ENCODE peak calls at places on chromosomes 5 and 9, in six cellular contexts. One of them, this sample, is unnamed.

GRCh38 chr9:83649515-83649914 is 26.6 kb downstream of the IDNK start:
- DNase-seq in uterus: no peak
- DNase-seq in brain microvascular endothelial cell: no peak
- DNase-seq in AG04450: no peak
- DNase-seq in heart left ventricle: no peak
- DNase-seq in IMR-90: no peak
- DNase-seq in this sample: no peak

GRCh38 chr5:96254980-96255681 is 177.9 kb downstream of the PCSK1 start:
- DNase-seq in brain microvascular endothelial cell: peak; percentile 86
- DNase-seq in IMR-90: peak; percentile 94
- DNase-seq in uterus: no peak
- DNase-seq in heart left ventricle: no peak
- DNase-seq in AG04450: peak; percentile 89
- DNase-seq in this sample: no peak

GRCh38 chr9:136089697-136090045 is 5.4 kb downstream of the NACC2 start:
- DNase-seq in uterus: no peak
- DNase-seq in AG04450: no peak
- DNase-seq in heart left ventricle: no peak
- DNase-seq in IMR-90: peak; percentile 39
- DNase-seq in brain microvascular endothelial cell: no peak
- DNase-seq in this sample: peak; percentile 3

GRCh38 chr5:114255275-114255674 is 106.6 kb upstream of the KCNN2 start:
- DNase-seq in uterus: no peak
- DNase-seq in IMR-90: no peak
- DNase-seq in brain microvascular endothelial cell: no peak
- DNase-seq in heart left ventricle: no peak
- DNase-seq in AG04450: no peak
- DNase-seq in this sample: no peak

GRCh38 chr9:136939431-136939995 is 5.0 kb downstream of the FBXW5 start:
- DNase-seq in brain microvascular endothelial cell: no peak
- DNase-seq in AG04450: no peak
- DNase-seq in uterus: no peak
- DNase-seq in heart left ventricle: no peak
- DNase-seq in IMR-90: no peak
- DNase-seq in this sample: peak; percentile 6

GRCh38 chr9:93196095-93197055 is 12.4 kb downstream of the WNK2 start:
- DNase-seq in uterus: no peak
- DNase-seq in heart left ventricle: peak; percentile 10
- DNase-seq in AG04450: no peak
- DNase-seq in brain microvascular endothelial cell: no peak
- DNase-seq in IMR-90: no peak
- DNase-seq in this sample: no peak

GRCh38 chr9:116837038-116837998 is 150.2 kb downstream of the TRIM32 start:
- DNase-seq in IMR-90: no peak
- DNase-seq in uterus: no peak
- DNase-seq in brain microvascular endothelial cell: no peak
- DNase-seq in AG04450: no peak
- DNase-seq in heart left ventricle: no peak
- DNase-seq in this sample: no peak

GRCh38 chr5:17248999-17249634 is 31.7 kb downstream of the BASP1 start:
- DNase-seq in heart left ventricle: no peak
- DNase-seq in AG04450: peak; percentile 94
- DNase-seq in IMR-90: peak; percentile 99
- DNase-seq in brain microvascular endothelial cell: peak; percentile 97
- DNase-seq in uterus: no peak
- DNase-seq in this sample: no peak

GRCh38 chr9:93453047-93453914 is at the start of gene FAM120AOS:
- DNase-seq in uterus: peak; percentile 87
- DNase-seq in brain microvascular endothelial cell: peak; percentile 95
- DNase-seq in IMR-90: peak; percentile 95
- DNase-seq in heart left ventricle: peak; percentile 95
- DNase-seq in AG04450: peak; percentile 91
- DNase-seq in this sample: peak; percentile 88

DNA sequence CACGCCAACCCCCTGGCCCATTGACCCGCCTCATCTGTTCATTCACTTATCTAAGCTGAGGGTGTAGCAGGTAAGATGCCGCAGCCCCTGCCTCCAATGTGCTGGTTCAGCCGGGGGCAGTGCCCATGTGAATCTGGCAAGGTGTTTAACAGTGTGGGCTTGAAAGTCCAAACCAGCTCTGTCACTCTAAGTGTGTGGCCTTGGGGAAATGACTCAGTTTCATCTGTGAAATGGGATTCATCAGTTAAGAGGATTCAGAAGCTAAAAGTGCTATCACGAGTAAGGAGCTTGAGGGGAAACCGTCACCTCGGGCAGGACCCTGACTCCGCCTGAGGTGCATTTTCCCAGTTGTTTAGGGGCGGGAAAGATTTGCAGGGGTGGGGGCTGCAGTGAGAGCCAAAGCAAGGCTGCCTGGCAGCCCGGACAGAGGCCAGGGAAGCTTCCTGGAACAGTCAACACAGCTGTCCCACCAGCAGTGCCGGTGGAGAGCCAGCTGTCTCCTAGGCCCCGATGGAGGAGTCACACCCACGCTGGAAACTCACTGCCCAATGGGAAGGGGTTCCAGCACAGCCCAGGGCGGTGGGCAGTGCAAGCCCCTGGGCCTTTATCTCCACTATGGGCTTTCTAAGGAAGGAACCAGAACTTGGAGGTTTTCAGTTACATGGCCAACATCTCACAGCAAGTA is 9.7 kb upstream of the URM1 start:
- DNase-seq in AG04450: no peak
- DNase-seq in IMR-90: no peak
- DNase-seq in heart left ventricle: no peak
- DNase-seq in uterus: no peak
- DNase-seq in brain microvascular endothelial cell: no peak
- DNase-seq in this sample: no peak
- H3K4me3 ChIP-seq in AG04450: peak overlapping the region; percentile 59
- H3K4me3 ChIP-seq in IMR-90: no peak overlapping the region
- H3K4me3 ChIP-seq in heart left ventricle: peak overlapping the region; percentile 18
- H3K4me3 ChIP-seq in uterus: no peak overlapping the region
- H3K4me3 ChIP-seq in brain microvascular endothelial cell: peak overlapping the region; percentile 60
- H3K4me3 ChIP-seq in this sample: no peak overlapping the region

DNA sequence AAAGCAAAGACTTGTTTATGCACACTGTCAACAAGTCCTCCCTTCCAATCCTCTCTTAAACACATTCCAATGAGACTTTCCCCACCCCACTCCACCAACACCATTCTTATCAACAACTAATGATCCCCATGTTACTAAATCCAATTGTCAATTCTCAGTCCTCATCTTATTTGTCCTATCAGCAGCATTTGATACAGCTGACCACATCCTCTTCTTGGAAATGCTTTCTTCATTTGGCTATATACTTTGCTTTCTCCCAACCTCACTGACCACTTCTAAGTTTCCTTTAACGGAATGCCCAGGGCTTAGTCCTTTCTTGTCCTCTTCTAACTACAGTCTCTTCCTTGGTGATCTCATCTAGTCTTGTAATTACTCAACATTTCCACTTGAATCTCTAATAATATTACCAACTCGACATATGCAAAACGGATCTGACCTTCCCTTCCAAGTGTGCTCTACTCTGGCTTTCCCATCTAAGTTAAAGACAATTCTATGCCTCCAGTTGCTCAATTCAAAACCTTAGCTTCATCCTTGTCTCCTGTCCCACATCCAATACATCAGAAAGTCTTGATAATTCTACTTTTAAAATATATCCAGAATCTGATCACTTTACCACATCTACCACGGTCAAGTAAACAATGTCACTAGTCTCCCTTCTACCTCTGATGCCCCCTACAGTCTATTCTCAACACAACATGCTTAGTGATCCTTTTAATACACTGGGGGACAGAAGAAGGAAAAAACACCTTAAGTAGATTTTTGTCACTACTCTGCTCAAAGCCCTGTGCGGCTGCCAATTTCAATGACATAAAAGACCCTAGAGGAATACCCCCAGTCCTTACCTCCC is 25.5 kb downstream of the AGTPBP1 start:
- DNase-seq in AG04450: no peak
- DNase-seq in brain microvascular endothelial cell: no peak
- DNase-seq in IMR-90: no peak
- DNase-seq in heart left ventricle: no peak
- DNase-seq in uterus: no peak
- DNase-seq in this sample: peak; percentile 22
- TF ChIP-seq CTCF in AG04450: peak; percentile 8
- TF ChIP-seq CTCF in brain microvascular endothelial cell: no peak
- TF ChIP-seq CTCF in IMR-90: no peak
- TF ChIP-seq CTCF in heart left ventricle: no peak
- TF ChIP-seq CTCF in uterus: no peak
- TF ChIP-seq CTCF in this sample: peak; percentile 58

DNA sequence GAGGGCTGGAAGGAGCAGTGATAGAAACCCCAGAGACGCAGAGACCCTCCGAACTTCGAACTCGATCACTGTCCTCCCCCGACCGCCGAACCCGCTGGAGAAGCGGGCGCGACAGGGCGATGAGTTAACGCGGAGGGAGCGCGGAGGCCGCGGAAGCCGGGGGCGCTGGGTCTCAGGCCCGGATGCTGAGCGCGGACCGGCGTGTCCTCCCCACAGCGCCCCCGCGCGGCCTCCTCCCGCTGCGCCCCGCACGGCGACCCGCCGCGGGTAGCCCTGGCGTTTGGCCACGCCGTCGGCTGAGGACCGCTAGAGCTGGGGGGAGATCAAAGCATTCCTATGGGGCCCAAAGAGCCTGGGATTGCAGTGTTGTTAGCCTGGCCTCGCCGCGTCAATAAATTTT is 7.7 kb upstream of the DMRT2 start:
- DNase-seq in uterus: no peak
- DNase-seq in brain microvascular endothelial cell: no peak
- DNase-seq in AG04450: no peak
- DNase-seq in heart left ventricle: no peak
- DNase-seq in IMR-90: no peak
- DNase-seq in this sample: no peak
- H3K27me3 ChIP-seq in uterus: peaks cover 9% of the 10 kb centered on the region
- H3K27me3 ChIP-seq in brain microvascular endothelial cell: peaks cover 50% of the 10 kb centered on the region
- H3K27me3 ChIP-seq in AG04450: peaks cover 52% of the 10 kb centered on the region
- H3K27me3 ChIP-seq in heart left ventricle: peaks cover 87% of the 10 kb centered on the region
- H3K27me3 ChIP-seq in IMR-90: peaks cover 52% of the 10 kb centered on the region
- H3K27me3 ChIP-seq in this sample: no peaks in the 10 kb centered on the region

GRCh38 chr5:52497133-52497693 is 290.5 kb upstream of the ITGA1 start:
- DNase-seq in brain microvascular endothelial cell: no peak
- DNase-seq in uterus: no peak
- DNase-seq in AG04450: no peak
- DNase-seq in heart left ventricle: no peak
- DNase-seq in IMR-90: no peak
- DNase-seq in this sample: no peak
- H3K4me3 ChIP-seq in brain microvascular endothelial cell: no peak overlapping the region
- H3K4me3 ChIP-seq in uterus: no peak overlapping the region
- H3K4me3 ChIP-seq in AG04450: no peak overlapping the region
- H3K4me3 ChIP-seq in heart left ventricle: no peak overlapping the region
- H3K4me3 ChIP-seq in IMR-90: no peak overlapping the region
- H3K4me3 ChIP-seq in this sample: no peak overlapping the region

GRCh38 chr9:4223434-4223833 is 76.4 kb downstream of the GLIS3 start:
- DNase-seq in heart left ventricle: no peak
- DNase-seq in uterus: no peak
- DNase-seq in IMR-90: no peak
- DNase-seq in brain microvascular endothelial cell: no peak
- DNase-seq in AG04450: no peak
- DNase-seq in this sample: no peak

GRCh38 chr9:4224181-4224580 is 75.7 kb downstream of the GLIS3 start:
- DNase-seq in AG04450: no peak
- DNase-seq in uterus: no peak
- DNase-seq in brain microvascular endothelial cell: no peak
- DNase-seq in heart left ventricle: no peak
- DNase-seq in IMR-90: no peak
- DNase-seq in this sample: no peak

GRCh38 chr9:4226331-4227250 is 73.3 kb downstream of the GLIS3 start:
- DNase-seq in IMR-90: peak; percentile 16
- DNase-seq in brain microvascular endothelial cell: no peak
- DNase-seq in heart left ventricle: no peak
- DNase-seq in uterus: no peak
- DNase-seq in AG04450: no peak
- DNase-seq in this sample: no peak

GRCh38 chr9:4228142-4228541 is 71.7 kb downstream of the GLIS3 start:
- DNase-seq in brain microvascular endothelial cell: no peak
- DNase-seq in IMR-90: no peak
- DNase-seq in uterus: no peak
- DNase-seq in AG04450: no peak
- DNase-seq in heart left ventricle: no peak
- DNase-seq in this sample: no peak

GRCh38 chr9:4225291-4226119 is 74.4 kb downstream of the GLIS3 start:
- DNase-seq in uterus: no peak
- DNase-seq in heart left ventricle: no peak
- DNase-seq in IMR-90: peak; percentile 95
- DNase-seq in AG04450: peak; percentile 67
- DNase-seq in brain microvascular endothelial cell: peak; percentile 62
- DNase-seq in this sample: no peak
- TF ChIP-seq CTCF in uterus: no peak
- TF ChIP-seq CTCF in heart left ventricle: no peak
- TF ChIP-seq CTCF in IMR-90: peak; percentile 40
- TF ChIP-seq CTCF in AG04450: peak; percentile 45
- TF ChIP-seq CTCF in brain microvascular endothelial cell: no peak
- TF ChIP-seq CTCF in this sample: peak; percentile 31

GRCh38 chr5:177388521-177389052 is 4.4 kb downstream of the SLC34A1 start:
- DNase-seq in AG04450: no peak
- DNase-seq in IMR-90: no peak
- DNase-seq in uterus: no peak
- DNase-seq in heart left ventricle: no peak
- DNase-seq in brain microvascular endothelial cell: no peak
- DNase-seq in this sample: no peak
- H3K27me3 ChIP-seq in AG04450: peaks cover 26% of the 10 kb centered on the region
- H3K27me3 ChIP-seq in IMR-90: peaks cover 27% of the 10 kb centered on the region
- H3K27me3 ChIP-seq in uterus: no peaks in the 10 kb centered on the region
- H3K27me3 ChIP-seq in heart left ventricle: no peaks in the 10 kb centered on the region
- H3K27me3 ChIP-seq in brain microvascular endothelial cell: no peaks in the 10 kb centered on the region
- H3K27me3 ChIP-seq in this sample: no peaks in the 10 kb centered on the region

DNA sequence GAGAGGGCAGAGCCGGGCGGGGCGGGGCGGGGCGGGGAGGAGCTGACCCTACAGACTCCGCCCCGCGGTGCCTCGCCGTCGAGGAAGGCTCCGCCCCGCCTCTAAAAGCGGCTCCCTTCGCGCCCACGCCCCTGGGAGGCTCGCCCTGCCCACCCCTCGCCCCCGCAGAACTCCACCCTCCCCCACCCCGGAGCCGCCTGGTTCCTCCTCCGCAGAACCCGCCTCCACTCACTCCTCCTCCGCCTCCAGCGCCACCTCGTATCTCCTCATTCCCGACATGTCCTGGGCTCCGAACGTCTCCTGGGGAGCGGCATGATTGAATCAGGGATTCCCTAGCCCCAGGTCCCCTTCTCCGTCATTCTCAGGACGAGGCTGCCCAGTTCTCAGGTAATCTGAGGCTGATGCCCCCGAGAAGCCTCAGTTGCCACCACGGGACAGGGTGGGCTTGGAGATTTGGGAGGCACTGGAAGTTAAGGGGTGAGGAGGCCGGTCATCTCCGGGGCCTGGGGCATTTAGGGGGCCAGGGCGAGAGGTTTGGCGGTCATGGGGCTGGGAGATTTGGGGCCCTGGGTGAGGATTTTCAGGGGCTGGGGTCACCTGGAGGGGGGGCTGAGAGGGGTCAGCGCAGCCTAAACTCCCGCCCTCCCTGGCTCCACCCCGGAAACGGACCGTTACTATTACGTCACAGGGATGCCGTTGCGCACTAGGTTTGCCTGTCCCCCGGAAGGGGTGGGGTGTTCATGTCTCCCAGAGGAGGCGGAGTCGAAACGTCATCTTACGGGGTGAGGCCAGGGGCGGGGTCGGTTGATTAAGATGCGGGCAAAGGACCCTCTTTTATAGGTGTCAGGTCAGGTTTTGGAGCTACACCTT is 3.2 kb upstream of the CCL27 start:
- DNase-seq in heart left ventricle: peak; percentile 97
- DNase-seq in brain microvascular endothelial cell: peak; percentile 89
- DNase-seq in AG04450: peak; percentile 85
- DNase-seq in IMR-90: peak; percentile 95
- DNase-seq in uterus: peak; percentile 96
- DNase-seq in this sample: peak; percentile 76
- H3K4me3 ChIP-seq in heart left ventricle: peak overlapping the region; percentile 54
- H3K4me3 ChIP-seq in brain microvascular endothelial cell: peak overlapping the region; percentile 84
- H3K4me3 ChIP-seq in AG04450: peak overlapping the region; percentile 95
- H3K4me3 ChIP-seq in IMR-90: peak overlapping the region; percentile 79
- H3K4me3 ChIP-seq in uterus: peak overlapping the region; percentile 83
- H3K4me3 ChIP-seq in this sample: peak overlapping the region; percentile 76

This sample was measured in GM06990.